ENCODE peak calls at places on chromosomes 4 and X, in four cellular contexts. One of them, this sample, is unnamed.
A peak's percentile ranks its signal among the peaks of the same experiment; 100 is the strongest.

GRCh38 chrX:83501003-83501402 is 7.1 kb upstream of the POU3F4 start:
- DNase-seq in stimulated activated CD8-positive, alpha-beta memory T cell treated with anti-CD3 and anti-CD28 coated beads, Interleukin-7, amount 100 ng/mL, for 48 hours: no peak
- DNase-seq in epithelial cell of esophagus: no peak
- DNase-seq in T-cell: no peak
- DNase-seq in this sample: no peak

GRCh38 chrX:64093761-64094160 is 111.7 kb downstream of the AMER1 start:
- DNase-seq in stimulated activated CD8-positive, alpha-beta memory T cell treated with anti-CD3 and anti-CD28 coated beads, Interleukin-7, amount 100 ng/mL, for 48 hours: no peak
- DNase-seq in epithelial cell of esophagus: peak; percentile 19
- DNase-seq in T-cell: no peak
- DNase-seq in this sample: no peak

GRCh38 chr4:169159614-169160013 is 111.1 kb downstream of the SH3RF1 start:
- DNase-seq in stimulated activated CD8-positive, alpha-beta memory T cell treated with anti-CD3 and anti-CD28 coated beads, Interleukin-7, amount 100 ng/mL, for 48 hours: no peak
- DNase-seq in epithelial cell of esophagus: peak; percentile 27
- DNase-seq in T-cell: no peak
- DNase-seq in this sample: no peak

GRCh38 chr4:15653864-15654391 is 1.2 kb downstream of the FBXL5 start:
- DNase-seq in stimulated activated CD8-positive, alpha-beta memory T cell treated with anti-CD3 and anti-CD28 coated beads, Interleukin-7, amount 100 ng/mL, for 48 hours: no peak
- DNase-seq in epithelial cell of esophagus: peak; percentile 46
- DNase-seq in T-cell: no peak
- DNase-seq in this sample: no peak

GRCh38 chr4:5773271-5773555 is 62.2 kb downstream of the EVC start:
- DNase-seq in stimulated activated CD8-positive, alpha-beta memory T cell treated with anti-CD3 and anti-CD28 coated beads, Interleukin-7, amount 100 ng/mL, for 48 hours: no peak
- DNase-seq in epithelial cell of esophagus: peak; percentile 99
- DNase-seq in T-cell: no peak
- DNase-seq in this sample: no peak

GRCh38 chr4:142901166-142901662 is 55.1 kb upstream of the INPP4B start:
- DNase-seq in stimulated activated CD8-positive, alpha-beta memory T cell treated with anti-CD3 and anti-CD28 coated beads, Interleukin-7, amount 100 ng/mL, for 48 hours: no peak
- DNase-seq in epithelial cell of esophagus: peak; percentile 8
- DNase-seq in T-cell: no peak
- DNase-seq in this sample: no peak

GRCh38 chr4:87030606-87031441 is 96.0 kb downstream of the AFF1 start:
- DNase-seq in stimulated activated CD8-positive, alpha-beta memory T cell treated with anti-CD3 and anti-CD28 coated beads, Interleukin-7, amount 100 ng/mL, for 48 hours: no peak
- DNase-seq in epithelial cell of esophagus: no peak
- DNase-seq in T-cell: no peak
- DNase-seq in this sample: no peak

GRCh38 chr4:95265814-95266740 is 282.7 kb downstream of the UNC5C start:
- DNase-seq in stimulated activated CD8-positive, alpha-beta memory T cell treated with anti-CD3 and anti-CD28 coated beads, Interleukin-7, amount 100 ng/mL, for 48 hours: no peak
- DNase-seq in epithelial cell of esophagus: no peak
- DNase-seq in T-cell: no peak
- DNase-seq in this sample: no peak

GRCh38 chr4:133592591-133592990 is 443.5 kb downstream of the PCDH10 start:
- DNase-seq in stimulated activated CD8-positive, alpha-beta memory T cell treated with anti-CD3 and anti-CD28 coated beads, Interleukin-7, amount 100 ng/mL, for 48 hours: no peak
- DNase-seq in epithelial cell of esophagus: no peak
- DNase-seq in T-cell: no peak
- DNase-seq in this sample: no peak

GRCh38 chr4:140730108-140730507 is 26.1 kb downstream of the TBC1D9 start:
- DNase-seq in stimulated activated CD8-positive, alpha-beta memory T cell treated with anti-CD3 and anti-CD28 coated beads, Interleukin-7, amount 100 ng/mL, for 48 hours: no peak
- DNase-seq in epithelial cell of esophagus: peak; percentile 31
- DNase-seq in T-cell: no peak
- DNase-seq in this sample: no peak

GRCh38 chrX:49066690-49067089 is 7.1 kb downstream of the PRAF2 start:
- DNase-seq in stimulated activated CD8-positive, alpha-beta memory T cell treated with anti-CD3 and anti-CD28 coated beads, Interleukin-7, amount 100 ng/mL, for 48 hours: no peak
- DNase-seq in epithelial cell of esophagus: no peak
- DNase-seq in T-cell: no peak
- DNase-seq in this sample: no peak

GRCh38 chr4:86484241-86484640 is 109.9 kb upstream of the PTPN13 start:
- DNase-seq in stimulated activated CD8-positive, alpha-beta memory T cell treated with anti-CD3 and anti-CD28 coated beads, Interleukin-7, amount 100 ng/mL, for 48 hours: no peak
- DNase-seq in epithelial cell of esophagus: no peak
- DNase-seq in T-cell: no peak
- DNase-seq in this sample: no peak

GRCh38 chrX:149040873-149041535 is 464.1 kb downstream of the IDS start:
- DNase-seq in stimulated activated CD8-positive, alpha-beta memory T cell treated with anti-CD3 and anti-CD28 coated beads, Interleukin-7, amount 100 ng/mL, for 48 hours: no peak
- DNase-seq in epithelial cell of esophagus: peak; percentile 50
- DNase-seq in T-cell: no peak
- DNase-seq in this sample: no peak

GRCh38 chr4:81358173-81358572 is 113.5 kb downstream of the RASGEF1B start:
- DNase-seq in stimulated activated CD8-positive, alpha-beta memory T cell treated with anti-CD3 and anti-CD28 coated beads, Interleukin-7, amount 100 ng/mL, for 48 hours: no peak
- DNase-seq in epithelial cell of esophagus: no peak
- DNase-seq in T-cell: no peak
- DNase-seq in this sample: no peak

GRCh38 chr4:176256921-176257320 is 12.1 kb downstream of the ASB5 start:
- DNase-seq in stimulated activated CD8-positive, alpha-beta memory T cell treated with anti-CD3 and anti-CD28 coated beads, Interleukin-7, amount 100 ng/mL, for 48 hours: no peak
- DNase-seq in epithelial cell of esophagus: peak; percentile 15
- DNase-seq in T-cell: no peak
- DNase-seq in this sample: no peak

GRCh38 chrX:46324166-46324565 is 221.1 kb downstream of the ZNF674 start:
- DNase-seq in stimulated activated CD8-positive, alpha-beta memory T cell treated with anti-CD3 and anti-CD28 coated beads, Interleukin-7, amount 100 ng/mL, for 48 hours: no peak
- DNase-seq in epithelial cell of esophagus: no peak
- DNase-seq in T-cell: no peak
- DNase-seq in this sample: no peak

GRCh38 chrX:153969125-153969903 is 2.3 kb downstream of the HCFC1 start:
- DNase-seq in stimulated activated CD8-positive, alpha-beta memory T cell treated with anti-CD3 and anti-CD28 coated beads, Interleukin-7, amount 100 ng/mL, for 48 hours: no peak
- DNase-seq in epithelial cell of esophagus: no peak
- DNase-seq in T-cell: no peak
- DNase-seq in this sample: no peak

GRCh38 chr4:109434007-109434792 is 585 bp downstream of the SEC24B start:
- DNase-seq in stimulated activated CD8-positive, alpha-beta memory T cell treated with anti-CD3 and anti-CD28 coated beads, Interleukin-7, amount 100 ng/mL, for 48 hours: no peak
- DNase-seq in epithelial cell of esophagus: peak; percentile 24
- DNase-seq in T-cell: no peak
- DNase-seq in this sample: no peak

GRCh38 chr4:102501635-102502382 is 650 bp downstream of the NFKB1 start:
- DNase-seq in stimulated activated CD8-positive, alpha-beta memory T cell treated with anti-CD3 and anti-CD28 coated beads, Interleukin-7, amount 100 ng/mL, for 48 hours: peak; percentile 20
- DNase-seq in epithelial cell of esophagus: peak; percentile 77
- DNase-seq in T-cell: peak; percentile 57
- DNase-seq in this sample: peak; percentile 47

GRCh38 chrX:151816914-151817313 is 82.4 kb downstream of the CNGA2 start:
- DNase-seq in stimulated activated CD8-positive, alpha-beta memory T cell treated with anti-CD3 and anti-CD28 coated beads, Interleukin-7, amount 100 ng/mL, for 48 hours: no peak
- DNase-seq in epithelial cell of esophagus: no peak
- DNase-seq in T-cell: no peak
- DNase-seq in this sample: no peak

GRCh38 chr4:38909015-38909414 is 41.4 kb downstream of the FAM114A1 start:
- DNase-seq in stimulated activated CD8-positive, alpha-beta memory T cell treated with anti-CD3 and anti-CD28 coated beads, Interleukin-7, amount 100 ng/mL, for 48 hours: no peak
- DNase-seq in epithelial cell of esophagus: no peak
- DNase-seq in T-cell: no peak
- DNase-seq in this sample: no peak

GRCh38 chr4:73862357-73862756 is 6.8 kb upstream of the CXCL1 start:
- DNase-seq in stimulated activated CD8-positive, alpha-beta memory T cell treated with anti-CD3 and anti-CD28 coated beads, Interleukin-7, amount 100 ng/mL, for 48 hours: no peak
- DNase-seq in epithelial cell of esophagus: peak; percentile 39
- DNase-seq in T-cell: no peak
- DNase-seq in this sample: no peak

GRCh38 chr4:4810778-4811177 is 48.7 kb upstream of the MSX1 start:
- DNase-seq in stimulated activated CD8-positive, alpha-beta memory T cell treated with anti-CD3 and anti-CD28 coated beads, Interleukin-7, amount 100 ng/mL, for 48 hours: no peak
- DNase-seq in epithelial cell of esophagus: no peak
- DNase-seq in T-cell: no peak
- DNase-seq in this sample: no peak

GRCh38 chr4:84596826-84597225 is 13.9 kb downstream of the CDS1 start:
- DNase-seq in stimulated activated CD8-positive, alpha-beta memory T cell treated with anti-CD3 and anti-CD28 coated beads, Interleukin-7, amount 100 ng/mL, for 48 hours: no peak
- DNase-seq in epithelial cell of esophagus: peak; percentile 91
- DNase-seq in T-cell: no peak
- DNase-seq in this sample: no peak

GRCh38 chrX:17860179-17860780 is 818 bp downstream of the RAI2 start:
- DNase-seq in stimulated activated CD8-positive, alpha-beta memory T cell treated with anti-CD3 and anti-CD28 coated beads, Interleukin-7, amount 100 ng/mL, for 48 hours: no peak
- DNase-seq in epithelial cell of esophagus: no peak
- DNase-seq in T-cell: no peak
- DNase-seq in this sample: no peak

GRCh38 chrX:54494970-54495813 is 842 bp downstream of the FGD1 start:
- DNase-seq in stimulated activated CD8-positive, alpha-beta memory T cell treated with anti-CD3 and anti-CD28 coated beads, Interleukin-7, amount 100 ng/mL, for 48 hours: no peak
- DNase-seq in epithelial cell of esophagus: peak; percentile 34
- DNase-seq in T-cell: no peak
- DNase-seq in this sample: no peak

GRCh38 chr4:40908297-40908696 is 158.5 kb downstream of the NSUN7 start:
- DNase-seq in stimulated activated CD8-positive, alpha-beta memory T cell treated with anti-CD3 and anti-CD28 coated beads, Interleukin-7, amount 100 ng/mL, for 48 hours: no peak
- DNase-seq in epithelial cell of esophagus: peak; percentile 79
- DNase-seq in T-cell: no peak
- DNase-seq in this sample: no peak

GRCh38 chr4:157246959-157247358 is 26.4 kb downstream of the GRIA2 start:
- DNase-seq in stimulated activated CD8-positive, alpha-beta memory T cell treated with anti-CD3 and anti-CD28 coated beads, Interleukin-7, amount 100 ng/mL, for 48 hours: no peak
- DNase-seq in epithelial cell of esophagus: no peak
- DNase-seq in T-cell: no peak
- DNase-seq in this sample: no peak

GRCh38 chr4:19386786-19387185 is 864.9 kb upstream of the SLIT2 start:
- DNase-seq in stimulated activated CD8-positive, alpha-beta memory T cell treated with anti-CD3 and anti-CD28 coated beads, Interleukin-7, amount 100 ng/mL, for 48 hours: no peak
- DNase-seq in epithelial cell of esophagus: no peak
- DNase-seq in T-cell: no peak
- DNase-seq in this sample: no peak

GRCh38 chr4:150972592-150972991 is 42.5 kb downstream of the LRBA start:
- DNase-seq in stimulated activated CD8-positive, alpha-beta memory T cell treated with anti-CD3 and anti-CD28 coated beads, Interleukin-7, amount 100 ng/mL, for 48 hours: no peak
- DNase-seq in epithelial cell of esophagus: no peak
- DNase-seq in T-cell: no peak
- DNase-seq in this sample: no peak

GRCh38 chr4:90357117-90357710 is 230.0 kb downstream of the CCSER1 start:
- DNase-seq in stimulated activated CD8-positive, alpha-beta memory T cell treated with anti-CD3 and anti-CD28 coated beads, Interleukin-7, amount 100 ng/mL, for 48 hours: no peak
- DNase-seq in epithelial cell of esophagus: peak; percentile 75
- DNase-seq in T-cell: no peak
- DNase-seq in this sample: no peak

GRCh38 chr4:77818077-77818666 is 996 bp downstream of the CNOT6L start:
- DNase-seq in stimulated activated CD8-positive, alpha-beta memory T cell treated with anti-CD3 and anti-CD28 coated beads, Interleukin-7, amount 100 ng/mL, for 48 hours: peak; percentile 33
- DNase-seq in epithelial cell of esophagus: peak; percentile 88
- DNase-seq in T-cell: peak; percentile 28
- DNase-seq in this sample: peak; percentile 39

GRCh38 chr4:111209706-111210105 is 586.8 kb upstream of the PITX2 start:
- DNase-seq in stimulated activated CD8-positive, alpha-beta memory T cell treated with anti-CD3 and anti-CD28 coated beads, Interleukin-7, amount 100 ng/mL, for 48 hours: no peak
- DNase-seq in epithelial cell of esophagus: no peak
- DNase-seq in T-cell: no peak
- DNase-seq in this sample: no peak

GRCh38 chr4:77586953-77587383 is 18.7 kb upstream of the CXCL13 start:
- DNase-seq in stimulated activated CD8-positive, alpha-beta memory T cell treated with anti-CD3 and anti-CD28 coated beads, Interleukin-7, amount 100 ng/mL, for 48 hours: peak; percentile 76
- DNase-seq in epithelial cell of esophagus: peak; percentile 99
- DNase-seq in T-cell: peak; percentile 17
- DNase-seq in this sample: no peak

GRCh38 chr4:150593996-150594395 is 12.0 kb downstream of the MAB21L2 start:
- DNase-seq in stimulated activated CD8-positive, alpha-beta memory T cell treated with anti-CD3 and anti-CD28 coated beads, Interleukin-7, amount 100 ng/mL, for 48 hours: no peak
- DNase-seq in epithelial cell of esophagus: no peak
- DNase-seq in T-cell: no peak
- DNase-seq in this sample: no peak